ENCODE peak calls at places on chromosome 22, in four cellular contexts. T is H54, I is PC-3, R is iPS DF 6.9. L is an unnamed sample.

GRCh38 chr22:40009953-40010751 is 15.4 kb downstream of the FAM83F start:
- DNase-seq in I (no peak), R (no peak), T (no peak), L (no peak)

GRCh38 chr22:34702279-34702678 is 363.7 kb upstream of the ISX start:
- DNase-seq in T (no peak), I (no peak), R (no peak), L (no peak)

GRCh38 chr22:38239101-38239761 is 33.6 kb downstream of the TMEM184B start:
- DNase-seq in T (peak; percentile 68), R (no peak), I (peak; percentile 93), L (peak; percentile 81)

GRCh38 chr22:26826431-26826935 is 169.1 kb downstream of the MIAT start:
- DNase-seq in R (no peak), I (no peak), T (no peak), L (no peak)

GRCh38 chr22:41557401-41558240 is 3.2 kb upstream of the CSDC2 start:
- DNase-seq in R (no peak), T (no peak), I (no peak), L (no peak)

GRCh38 chr22:45308624-45309421 is 911 bp upstream of the FAM118A start:
- DNase-seq in R (no peak), I (no peak), T (no peak), L (peak; percentile 41)

GRCh38 chr22:46846154-46846831 is 83.8 kb downstream of the TBC1D22A start:
- DNase-seq in R (no peak), I (peak; percentile 65), T (no peak), L (no peak)

GRCh38 chr22:20641198-20641892 is 132.6 kb upstream of the SERPIND1 start:
- DNase-seq in I (no peak), T (no peak), R (no peak), L (no peak)

GRCh38 chr22:48356731-48357130 is 1470.9 kb downstream of the BRD1 start:
- DNase-seq in R (no peak), I (no peak), T (no peak), L (no peak)

GRCh38 chr22:19710020-19710768 is 4.1 kb upstream of the SEPTIN5 start:
- DNase-seq in I (no peak), T (no peak), R (no peak), L (no peak)

GRCh38 chr22:36881504-36882245 is 20.9 kb downstream of the NCF4 start:
- DNase-seq in I (no peak), R (no peak), T (no peak), L (no peak)

GRCh38 chr22:50141891-50142363 is 28.6 kb upstream of the PANX2 start:
- DNase-seq in R (no peak), I (no peak), T (no peak), L (no peak)

GRCh38 chr22:19844423-19845368 is 10.0 kb downstream of the GNB1L start:
- DNase-seq in T (peak; percentile 57), I (peak; percentile 15), R (no peak), L (no peak)

GRCh38 chr22:20751185-20751851 is 22.6 kb upstream of the SERPIND1 start:
- DNase-seq in T (no peak), I (no peak), R (peak; percentile 18), L (no peak)

GRCh38 chr22:50076646-50077624 is 8.3 kb downstream of the MLC1 start:
- DNase-seq in R (no peak), T (no peak), I (no peak), L (no peak)

GRCh38 chr22:30694638-30695350 is at the start of gene OSBP2:
- DNase-seq in T (no peak), R (no peak), I (peak; percentile 19), L (peak; percentile 22)

GRCh38 chr22:45455212-45455611 is 41.7 kb downstream of the RIBC2 start:
- DNase-seq in T (no peak), R (no peak), I (no peak), L (no peak)

GRCh38 chr22:49587987-49588386 is 239.7 kb downstream of the BRD1 start:
- DNase-seq in I (no peak), R (no peak), T (no peak), L (no peak)

GRCh38 chr22:29587938-29588699 is 7.2 kb upstream of the NIPSNAP1 start:
- DNase-seq in T (peak; percentile 47), R (no peak), I (peak; percentile 67), L (no peak)

GRCh38 chr22:19967850-19968449 is 26.3 kb upstream of the TXNRD2 start:
- DNase-seq in I (no peak), T (no peak), R (no peak), L (no peak)

GRCh38 chr22:19498866-19499190 is 19.1 kb downstream of the CDC45 start:
- DNase-seq in R (no peak), T (no peak), I (no peak), L (no peak)

GRCh38 chr22:39314251-39314971 is 5.0 kb downstream of the RPL3 start:
- DNase-seq in I (no peak), R (no peak), T (no peak), L (no peak)

GRCh38 chr22:38327805-38328204 is 10.6 kb upstream of the CSNK1E start:
- DNase-seq in T (peak; percentile 75), R (no peak), I (peak; percentile 61), L (no peak)

GRCh38 chr22:44408227-44409192 is 89.5 kb downstream of the RTL6 start:
- DNase-seq in I (no peak), T (no peak), R (no peak), L (no peak)

GRCh38 chr22:37198290-37199102 is 10.4 kb upstream of the C1QTNF6 start:
- DNase-seq in I (peak; percentile 81), R (no peak), T (peak; percentile 54), L (peak; percentile 78)

GRCh38 chr22:37183432-37184379 is 4.3 kb downstream of the C1QTNF6 start:
- DNase-seq in R (no peak), I (no peak), T (no peak), L (no peak)

GRCh38 chr22:20436309-20437252 is 1.0 kb downstream of the SCARF2 start:
- DNase-seq in T (no peak), R (no peak), I (no peak), L (no peak)

GRCh38 chr22:28931844-28932561 is 48.6 kb downstream of the ZNRF3 start:
- DNase-seq in I (no peak), R (no peak), T (no peak), L (no peak)